ENCODE peak calls at places on chromosome 15, in nine cellular contexts. C is uterus; B is A549; F is tibial artery; G is breast epithelium; E is effector memory CD4-positive, alpha-beta T cell; L is CD8-positive, alpha-beta memory T cell; N is testis; H is heart left ventricle. P is an unnamed sample. For H3K4me1, the result is how much of the 10 kb centered on the place peaks cover.

GRCh38 chr15:60339236-60339635 is 58.5 kb downstream of the ANXA2 start:
- DNase-seq in F (no peak), C (no peak), L (no peak), B (no peak), G (no peak), E (no peak), H (no peak), N (no peak), P (no peak)

GRCh38 chr15:40471105-40471777 is 457 bp downstream of the CHST14 start:
- DNase-seq in G (no peak), N (no peak), H (peak), L (no peak), C (peak), F (peak), E (no peak), B (no peak), P (no peak)

GRCh38 chr15:51286816-51287215 is 51.6 kb downstream of the CYP19A1 start:
- DNase-seq in F (no peak), G (no peak), B (no peak), E (no peak), C (no peak), N (no peak), L (no peak), H (no peak), P (no peak)

GRCh38 chr15:52294881-52295420 is 653 bp downstream of the MYO5C start:
- DNase-seq in E (no peak), G (no peak), C (no peak), L (no peak), F (no peak), N (peak), B (peak), H (no peak), P (no peak)

GRCh38 chr15:100170280-100170654 is 171.5 kb downstream of the ADAMTS17 start:
- DNase-seq in G (no peak), N (no peak), E (no peak), C (no peak), L (no peak), H (no peak), B (no peak), F (no peak), P (no peak)

GRCh38 chr15:33448961-33449611 is 138.3 kb downstream of the RYR3 start:
- DNase-seq in L (no peak), G (peak), H (no peak), E (no peak), C (no peak), F (no peak), N (no peak), B (no peak), P (no peak)

GRCh38 chr15:49060710-49061483 is 14.7 kb upstream of the SECISBP2L start:
- DNase-seq in H (no peak), G (no peak), L (no peak), C (no peak), F (no peak), E (no peak), N (no peak), B (no peak), P (no peak)

GRCh38 chr15:90571063-90571541 is 41.4 kb downstream of the CRTC3 start:
- DNase-seq in L (no peak), F (peak), N (peak), H (peak), G (peak), E (no peak), C (no peak), B (no peak), P (no peak)

GRCh38 chr15:31461911-31462480 is 135.4 kb downstream of the KLF13 start:
- DNase-seq in C (no peak), H (no peak), L (no peak), N (peak), E (no peak), G (no peak), B (no peak), F (no peak), P (no peak)

GRCh38 chr15:29872716-29873115 is 50.4 kb upstream of the TJP1 start:
- DNase-seq in E (no peak), C (no peak), N (no peak), G (no peak), B (no peak), F (no peak), H (no peak), L (no peak), P (no peak)

GRCh38 chr15:100241572-100242479 is 99.9 kb downstream of the ADAMTS17 start:
- DNase-seq in B (peak), F (peak), H (no peak), G (no peak), C (no peak), N (peak), E (no peak), L (no peak), P (no peak)

GRCh38 chr15:25862469-25863066 is 559 bp downstream of the ATP10A start:
- DNase-seq in F (no peak), E (peak), H (no peak), C (no peak), N (no peak), G (no peak), L (no peak), B (no peak), P (peak)

GRCh38 chr15:50353999-50354837 is 780 bp downstream of the GABPB1 start:
- DNase-seq in N (peak), H (peak), G (peak), L (peak), B (peak), C (peak), F (peak), E (peak), P (peak)

GRCh38 chr15:65409284-65409631 is 13.5 kb downstream of the IGDCC4 start:
- DNase-seq in E (no peak), F (no peak), B (no peak), H (no peak), N (no peak), C (no peak), G (no peak), L (no peak), P (no peak)

GRCh38 chr15:58285921-58286278 is 145.9 kb upstream of the LIPC start:
- DNase-seq in G (no peak), C (no peak), N (no peak), L (no peak), B (no peak), E (no peak), F (no peak), H (no peak), P (no peak)

GRCh38 chr15:66707310-66708160 is 5.5 kb downstream of the SMAD6 start:
- DNase-seq in H (peak), B (peak), L (no peak), F (no peak), C (peak), E (no peak), G (no peak), N (peak), P (no peak)

GRCh38 chr15:76840830-76841460 is 64.2 kb downstream of the SCAPER start:
- DNase-seq in N (no peak), F (no peak), B (peak), C (no peak), H (no peak), E (no peak), G (no peak), L (no peak), P (peak)

GRCh38 chr15:35907507-35907906 is 361.5 kb upstream of the DPH6 start:
- DNase-seq in H (no peak), F (no peak), C (no peak), N (no peak), L (no peak), B (no peak), E (no peak), G (no peak), P (no peak)

GRCh38 chr15:90863987-90864386 is 4.4 kb upstream of the FURIN start:
- DNase-seq in N (no peak), H (no peak), L (no peak), B (no peak), E (no peak), G (no peak), F (no peak), C (no peak), P (no peak)

GRCh38 chr15:64763021-64763420 is 12.4 kb downstream of the RBPMS2 start:
- DNase-seq in B (no peak), N (no peak), H (peak), L (no peak), F (no peak), E (no peak), C (no peak), G (no peak), P (no peak)

GRCh38 chr15:101322016-101322695 is 27.1 kb upstream of the SNRPA1 start:
- DNase-seq in F (no peak), B (no peak), H (no peak), N (no peak), G (no peak), E (no peak), L (no peak), C (no peak), P (no peak)

GRCh38 chr15:22978691-22979068 is 1.5 kb downstream of the CYFIP1 start:
- DNase-seq in B (peak), F (no peak), E (no peak), H (no peak), N (no peak), G (no peak), L (no peak), C (no peak), P (no peak)

GRCh38 chr15:91970142-91970541 is 116.6 kb downstream of the SLCO3A1 start:
- DNase-seq in C (peak), E (no peak), N (no peak), B (no peak), G (peak), L (no peak), F (peak), H (peak), P (no peak)

GRCh38 chr15:88805031-88805780 is 2.0 kb downstream of the ACAN start:
- DNase-seq in L (no peak), C (no peak), F (no peak), G (no peak), B (no peak), H (no peak), E (no peak), N (no peak), P (no peak)

GRCh38 chr15:34753236-34753894 is 1.4 kb downstream of the GJD2 start:
- DNase-seq in L (no peak), G (no peak), F (no peak), N (peak), B (no peak), C (no peak), H (no peak), E (no peak), P (no peak)

GRCh38 chr15:64044315-64045105 is 1.8 kb downstream of the DAPK2 start:
- DNase-seq in H (no peak), N (no peak), F (no peak), L (no peak), G (no peak), C (no peak), E (no peak), B (no peak), P (no peak)

GRCh38 chr15:59347915-59348314 is 24.8 kb downstream of the MYO1E start:
- DNase-seq in C (no peak), G (no peak), H (no peak), N (no peak), E (no peak), B (no peak), L (no peak), F (no peak), P (no peak)

DNA sequence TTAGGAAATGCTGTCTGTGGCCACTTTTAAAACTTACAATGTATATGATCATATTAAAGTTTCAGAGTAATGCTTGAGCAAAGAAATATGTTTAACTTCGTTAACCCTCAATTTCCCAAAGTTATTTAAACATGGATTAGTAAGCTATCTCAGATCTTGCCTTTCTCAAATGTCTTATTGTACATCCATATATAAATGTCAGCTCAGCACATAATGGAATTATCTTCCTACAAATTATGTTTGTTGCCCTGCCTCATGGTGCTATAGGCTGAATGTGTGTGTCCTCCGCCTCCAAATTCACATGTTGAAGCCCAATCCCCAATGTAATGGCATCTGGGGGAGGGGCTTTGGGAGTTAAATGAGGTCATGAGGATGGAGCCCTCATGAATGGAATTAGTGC is 200.3 kb downstream of the MINAR1 start:
- DNase-seq in G (no peak), B (no peak), L (no peak), E (no peak), F (no peak), C (no peak), H (no peak), N (no peak), P (no peak)
- H3K4me1 ChIP-seq in G (under half), B (under half), L (under half), E (under half), F (under half), C (under half), H (under half), N (under half), P (under half)

DNA sequence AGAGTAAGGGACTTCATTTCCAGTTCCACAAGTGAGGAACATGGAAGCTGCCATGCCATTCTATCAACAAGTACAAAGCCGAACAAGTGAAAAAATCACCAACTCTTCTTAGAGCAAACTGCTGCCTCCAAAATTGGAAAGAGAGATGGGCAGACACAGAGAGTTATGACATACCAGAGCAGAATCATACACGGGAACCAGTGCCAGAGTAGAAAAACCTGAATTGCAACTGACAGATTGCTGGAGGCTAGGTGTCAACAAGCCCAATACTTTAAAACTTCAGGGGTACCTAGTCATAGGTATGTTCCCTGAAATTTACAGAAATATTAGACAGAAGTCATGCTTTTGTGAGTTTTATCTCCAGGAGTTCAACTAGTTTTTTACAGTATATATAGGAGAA is 62.0 kb downstream of the TTBK2 start:
- DNase-seq in C (no peak), F (no peak), G (peak), N (no peak), L (no peak), B (no peak), E (no peak), H (no peak), P (no peak)
- H3K27ac ChIP-seq in C (no peak), F (no peak), G (no peak), N (no peak), L (no peak), B (no peak), E (no peak), H (no peak), P (no peak)

GRCh38 chr15:41603941-41604660 is 45.1 kb downstream of the TYRO3 start:
- DNase-seq in H (peak), G (peak), E (peak), F (peak), B (peak), C (peak), L (peak), N (peak), P (peak)
- H3K4me3 ChIP-seq in H (peak), G (peak), E (peak), F (peak), B (peak), C (peak), L (no peak), N (no peak), P (no peak)

DNA sequence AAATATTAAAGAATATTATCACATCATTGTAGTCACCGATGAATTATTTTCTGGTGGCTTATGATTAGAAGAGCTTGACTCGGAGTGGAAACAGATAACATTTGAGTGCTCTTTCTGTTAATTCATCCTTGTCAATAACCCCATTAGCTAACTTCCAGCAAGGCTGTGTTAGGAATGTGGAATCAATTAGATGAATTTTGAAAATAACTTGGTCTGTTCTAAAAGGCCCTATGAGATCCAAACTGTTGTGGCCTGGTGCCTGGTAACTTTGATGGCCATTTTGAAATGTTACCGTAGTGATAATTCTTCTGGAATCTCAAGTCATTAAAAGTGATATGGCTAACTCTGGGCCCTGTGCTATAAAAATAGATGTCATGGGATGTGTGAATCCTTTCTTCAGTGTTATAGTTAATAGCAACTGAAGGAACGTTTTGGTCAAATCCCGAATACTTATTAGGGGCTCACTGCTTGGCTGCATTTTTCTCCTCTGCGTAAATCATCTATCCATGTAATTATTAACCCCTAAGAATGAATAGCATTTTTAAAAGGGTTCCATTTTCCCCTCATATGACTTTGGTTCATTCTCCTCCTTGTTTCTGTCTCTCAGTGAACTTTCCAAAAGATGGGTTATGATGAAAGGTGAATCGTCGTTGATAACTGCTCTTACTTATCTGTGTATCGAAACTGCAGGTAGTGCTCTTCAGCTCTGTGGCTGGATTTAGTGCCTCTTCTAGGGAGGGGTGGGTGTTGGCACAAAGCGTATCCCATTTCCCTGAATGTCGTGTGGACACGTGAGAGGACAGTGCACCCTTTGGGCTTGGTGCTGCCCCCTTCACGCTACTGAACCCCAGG is 82.7 kb downstream of the IGF1R start:
- DNase-seq in C (no peak), H (no peak), G (no peak), B (no peak), F (no peak), L (no peak), N (no peak), E (no peak), P (no peak)
- H3K4me1 ChIP-seq in C (under half), H (under half), G (under half), B (half or more), F (under half), L (under half), N (under half), E (under half), P (under half)

DNA sequence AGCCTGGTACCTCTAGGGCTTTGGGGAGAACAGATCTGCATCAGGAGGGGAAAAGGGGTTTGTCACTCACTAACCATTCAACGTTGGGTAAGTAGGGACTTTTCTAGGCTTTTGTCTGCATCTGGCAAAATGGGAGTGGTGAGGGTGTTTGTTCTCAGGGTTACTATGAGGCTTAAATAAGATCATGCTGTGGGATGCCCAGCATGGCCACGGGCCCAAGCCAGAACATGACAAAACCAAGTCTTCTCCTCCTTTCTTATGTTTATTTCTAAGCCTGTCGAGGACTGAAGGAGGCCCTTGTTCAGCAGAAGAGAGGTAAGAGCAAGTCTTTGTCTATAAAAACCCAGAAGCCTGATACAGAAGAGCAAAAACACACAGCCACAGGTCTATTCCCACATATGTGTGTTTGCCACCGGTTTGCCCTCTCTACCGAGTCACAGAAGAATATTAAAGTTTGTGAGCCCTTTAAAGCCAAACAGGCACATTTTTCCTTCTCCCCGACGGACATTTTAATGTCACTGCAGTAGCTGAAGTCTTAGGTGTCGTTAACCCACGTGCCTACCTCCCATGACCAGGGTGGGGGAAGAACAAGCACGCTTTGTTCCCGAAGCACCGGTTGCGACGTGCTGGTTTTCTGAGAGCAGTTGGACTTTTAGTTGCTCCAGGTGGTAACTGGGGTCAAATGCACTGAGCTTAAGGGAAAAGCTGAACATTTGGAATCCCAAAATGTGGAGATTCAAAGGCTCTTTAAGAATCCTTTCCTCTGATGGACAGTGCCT is 72.1 kb downstream of the NOX5 start:
- DNase-seq in G (no peak), B (no peak), F (no peak), L (no peak), H (no peak), E (no peak), N (no peak), C (no peak), P (no peak)
- H3K27ac ChIP-seq in G (peak), B (no peak), F (no peak), L (no peak), H (no peak), E (no peak), N (no peak), C (no peak), P (no peak)

DNA sequence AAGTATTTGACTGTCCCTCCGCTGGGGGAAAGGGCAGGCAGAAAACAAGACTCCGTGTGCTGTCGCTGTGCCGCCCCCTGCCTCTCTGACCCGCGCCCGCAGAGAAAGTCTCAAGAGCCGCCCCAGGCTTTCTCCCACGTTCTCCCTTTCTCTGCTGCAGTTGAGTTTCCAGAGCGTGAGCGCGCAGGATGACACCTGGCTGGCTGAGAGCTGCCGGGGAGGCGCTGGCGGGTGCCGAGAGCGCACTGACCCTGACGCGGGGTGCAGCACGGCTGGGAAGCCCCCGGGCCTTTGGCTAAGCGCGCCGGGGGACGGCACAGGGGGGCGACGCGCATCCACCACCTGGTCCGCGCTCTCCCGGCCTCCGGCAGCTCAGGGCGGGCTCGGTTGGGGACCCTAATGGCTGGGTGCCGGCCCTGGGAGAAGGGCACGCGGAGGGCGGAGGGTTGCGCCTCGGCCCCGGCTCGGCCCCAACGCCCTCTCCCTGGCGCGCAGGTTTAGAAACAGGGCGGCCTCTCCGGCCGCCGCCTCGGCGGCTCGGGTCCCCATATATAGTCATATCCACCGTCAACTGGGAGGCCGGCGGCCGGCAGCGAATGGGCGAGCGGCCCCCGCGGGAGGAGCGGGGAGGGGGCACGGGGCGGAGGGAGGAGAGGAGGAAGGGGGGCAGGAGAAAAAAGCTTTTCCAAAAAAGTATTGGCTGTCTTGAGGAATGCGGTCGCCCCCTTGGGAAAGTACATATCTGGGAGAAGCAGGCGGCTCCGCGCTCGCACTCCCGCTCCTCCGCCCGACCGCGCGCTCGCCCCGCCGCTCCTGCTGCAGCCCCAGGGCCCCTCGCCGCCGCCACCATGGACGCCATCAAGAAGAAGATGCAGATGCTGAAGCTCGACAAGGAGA is at the start of gene TPM1:
- DNase-seq in F (peak), L (no peak), N (peak), B (peak), E (no peak), C (peak), G (peak), H (peak), P (no peak)
- H3K4me3 ChIP-seq in F (peak), L (no peak), N (peak), B (peak), E (peak), C (peak), G (peak), H (peak), P (peak)